ENCODE peak calls at places on chromosomes 16 and 17, in seven cellular contexts. N, A, X, O, P, W and Y are unnamed samples.

GRCh38 chr16:86931410-86931941 is 353.1 kb downstream of the FOXL1 start:
- DNase-seq in W (peak; percentile 77), P (no peak), A (no peak), N (no peak), O (peak; percentile 73), X (no peak), Y (peak; percentile 36)

GRCh38 chr17:12883472-12883871 is 94.2 kb downstream of the ARHGAP44 start:
- DNase-seq in P (no peak), X (no peak), W (no peak), N (no peak), A (no peak), O (no peak), Y (no peak)

GRCh38 chr17:76943781-76944213 is 75.6 kb downstream of the MGAT5B start:
- DNase-seq in W (no peak), A (no peak), X (no peak), O (no peak), N (no peak), P (no peak), Y (no peak)

GRCh38 chr16:56911771-56912541 is 20.0 kb upstream of the HERPUD1 start:
- DNase-seq in W (peak; percentile 31), P (no peak), O (no peak), N (peak; percentile 29), A (no peak), X (no peak), Y (no peak)

GRCh38 chr17:51630101-51630671 is 369.8 kb downstream of the UTP18 start:
- DNase-seq in P (no peak), X (no peak), A (no peak), N (no peak), O (no peak), W (no peak), Y (no peak)

GRCh38 chr16:87541882-87542234 is 49.0 kb upstream of the ZCCHC14 start:
- DNase-seq in P (no peak), A (no peak), X (no peak), O (no peak), N (no peak), W (no peak), Y (no peak)

GRCh38 chr17:15026088-15026487 is 239.0 kb downstream of the PMP22 start:
- DNase-seq in P (no peak), O (no peak), A (no peak), W (no peak), X (no peak), N (no peak), Y (no peak)

GRCh38 chr17:37818689-37819088 is 73.8 kb upstream of the HNF1B start:
- DNase-seq in W (no peak), N (peak; percentile 51), A (no peak), P (no peak), X (peak; percentile 77), O (peak; percentile 93), Y (peak; percentile 87)

GRCh38 chr16:9138731-9139501 is 47.5 kb downstream of the HAPSTR1 start:
- DNase-seq in W (peak; percentile 67), X (no peak), O (no peak), P (peak; percentile 54), A (peak; percentile 16), N (peak; percentile 72), Y (peak; percentile 30)

GRCh38 chr17:36534117-36534880 is at the start of gene MYO19:
- DNase-seq in A (no peak), O (peak; percentile 96), X (peak; percentile 67), N (peak; percentile 81), P (no peak), W (peak; percentile 67), Y (peak; percentile 78)

GRCh38 chr16:89322381-89323119 is 105.0 kb downstream of the ZNF778 start:
- DNase-seq in X (peak; percentile 56), W (no peak), N (no peak), A (no peak), O (no peak), P (no peak), Y (no peak)

GRCh38 chr16:2473999-2474876 is 689 bp upstream of the TBC1D24 start:
- DNase-seq in W (peak; percentile 61), X (no peak), P (peak; percentile 47), A (peak; percentile 43), O (peak; percentile 42), N (peak; percentile 58), Y (no peak)

DNA sequence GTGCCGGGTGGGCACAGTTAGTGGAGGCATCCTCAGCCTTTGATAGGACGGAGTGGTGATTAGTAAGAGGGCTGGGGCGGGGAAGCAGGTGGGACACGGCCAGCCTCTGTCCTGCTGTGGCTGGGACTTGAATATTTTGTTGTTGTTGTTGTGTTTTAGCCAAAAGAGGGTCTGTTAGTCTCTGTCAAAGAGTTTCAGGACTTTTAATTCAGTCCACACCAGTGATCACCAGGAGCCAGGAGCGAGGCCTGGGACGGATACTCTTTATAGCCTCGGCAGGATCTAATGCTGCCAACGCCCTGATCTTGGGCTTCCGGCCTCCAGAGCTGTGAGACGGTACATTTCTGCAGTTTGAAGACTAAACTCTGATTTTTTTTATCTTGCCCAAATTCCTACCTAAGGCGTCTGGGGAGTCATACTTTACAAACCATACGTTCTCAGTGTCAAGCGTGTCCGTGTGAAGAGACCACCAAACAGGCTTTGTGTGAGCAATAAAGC is 2.9 kb upstream of the RNF213 start:
- DNase-seq in O (no peak), P (no peak), W (no peak), N (peak; percentile 74), A (no peak), X (no peak), Y (no peak)
- H3K27ac ChIP-seq in O (no peak overlapping the region), P (peak overlapping the region; percentile 49), W (no peak overlapping the region), N (peak overlapping the region; percentile 87), A (no peak overlapping the region), X (no peak overlapping the region), Y (peak overlapping the region; percentile 98)

DNA sequence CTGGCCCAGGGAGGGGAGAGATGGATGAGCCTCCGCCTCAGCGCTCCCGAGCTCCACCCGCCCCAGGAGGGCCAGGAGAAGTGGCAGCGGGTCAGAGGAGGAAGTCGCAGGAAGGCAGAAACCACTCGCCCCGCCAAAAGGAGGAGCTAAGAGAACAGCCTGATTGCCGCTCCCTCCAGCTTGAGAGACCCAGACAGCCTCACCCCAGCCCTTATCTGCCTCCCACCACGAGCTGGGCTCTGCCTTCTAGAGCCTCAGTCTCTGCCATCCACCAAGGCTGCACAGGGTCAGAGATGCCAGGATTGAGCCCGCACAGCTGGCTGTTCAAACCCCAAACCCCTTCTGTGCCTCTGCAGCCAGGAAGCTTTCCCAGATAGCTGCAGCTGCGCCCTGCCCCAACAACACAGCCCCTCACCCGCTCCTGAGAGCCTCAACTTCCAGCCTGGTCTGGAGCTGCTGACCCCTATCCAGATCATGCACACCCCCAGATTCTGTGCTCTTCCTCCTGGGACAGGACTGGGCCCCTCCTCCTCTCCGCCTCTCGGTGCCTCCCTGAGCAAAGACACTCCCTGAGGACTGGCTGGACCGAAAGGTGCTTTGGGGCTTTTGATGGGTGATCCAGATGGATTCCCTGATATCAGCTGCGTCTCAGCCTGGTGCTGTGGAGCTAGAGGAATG is 1.0 kb upstream of the ATP2A3 start:
- DNase-seq in P (peak; percentile 53), W (peak; percentile 60), O (peak; percentile 21), X (peak; percentile 46), A (peak; percentile 58), N (peak; percentile 94), Y (no peak)
- H3K27ac ChIP-seq in P (peak overlapping the region; percentile 84), W (peak overlapping the region; percentile 70), O (no peak overlapping the region), X (no peak overlapping the region), A (peak overlapping the region; percentile 75), N (peak overlapping the region; percentile 97), Y (no peak overlapping the region)

GRCh38 chr16:15919331-15919730 is 30.1 kb upstream of the ABCC1 start:
- DNase-seq in X (no peak), A (no peak), N (no peak), O (peak; percentile 12), P (no peak), W (no peak), Y (no peak)
- H3K27ac ChIP-seq in X (peak overlapping the region; percentile 58), A (no peak overlapping the region), N (no peak overlapping the region), O (peak overlapping the region; percentile 81), P (no peak overlapping the region), W (no peak overlapping the region), Y (peak overlapping the region; percentile 89)

GRCh38 chr17:44045493-44045892 is 21.0 kb downstream of the LSM12 start:
- DNase-seq in W (no peak), P (no peak), X (no peak), N (no peak), A (no peak), O (no peak), Y (no peak)

GRCh38 chr17:44038604-44039007 is 23.8 kb upstream of the TMEM101 start:
- DNase-seq in P (no peak), W (no peak), N (no peak), A (no peak), X (no peak), O (peak; percentile 23), Y (no peak)

GRCh38 chr17:44044092-44044491 is 22.4 kb downstream of the LSM12 start:
- DNase-seq in X (no peak), A (no peak), W (no peak), O (peak; percentile 33), N (no peak), P (no peak), Y (peak; percentile 57)

GRCh38 chr17:44043326-44043725 is 23.1 kb downstream of the LSM12 start:
- DNase-seq in W (no peak), N (no peak), X (no peak), P (no peak), A (no peak), O (no peak), Y (no peak)

DNA sequence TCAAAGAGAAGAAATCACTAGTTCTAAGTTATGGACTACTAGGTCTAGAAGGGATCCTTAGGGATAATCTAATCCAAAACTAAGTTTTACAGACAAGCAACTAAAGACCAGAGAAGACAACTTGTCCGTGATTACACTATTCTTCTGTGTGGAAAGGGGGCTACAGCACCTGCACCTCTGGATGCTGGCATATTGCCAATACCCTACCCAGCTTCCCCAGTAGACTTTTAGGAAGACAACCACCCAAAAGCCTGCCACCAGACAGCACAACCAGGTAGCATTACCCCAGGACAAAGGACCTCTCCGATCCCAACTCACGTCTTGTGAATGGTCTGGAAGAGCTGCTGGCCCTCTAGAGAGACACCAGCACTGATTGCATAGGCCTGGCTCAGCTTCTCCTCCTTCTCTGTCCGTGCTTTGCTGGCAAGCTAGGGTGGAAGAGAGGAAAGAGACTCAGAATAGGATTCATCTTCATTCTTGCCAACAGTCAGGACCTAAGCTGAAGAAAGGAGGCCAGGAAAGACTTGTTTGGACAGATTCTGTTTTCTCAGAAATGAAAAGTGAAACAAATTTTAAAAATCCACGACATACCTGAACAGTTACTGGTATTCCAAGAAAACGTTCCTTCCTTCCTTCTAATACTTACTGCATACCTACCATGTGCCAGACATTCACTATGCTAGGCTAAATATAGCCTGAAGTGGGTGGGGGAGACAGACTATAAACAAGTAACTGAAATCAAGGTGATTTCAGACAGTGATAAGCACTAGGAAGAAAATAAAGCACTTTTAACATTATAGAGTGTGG is 25.3 kb upstream of the TMEM101 start:
- DNase-seq in W (no peak), O (peak; percentile 52), A (no peak), N (no peak), X (no peak), P (no peak), Y (peak; percentile 18)
- H3K27ac ChIP-seq in W (peak overlapping the region; percentile 58), O (peak overlapping the region; percentile 15), A (no peak overlapping the region), N (no peak overlapping the region), X (no peak overlapping the region), P (no peak overlapping the region), Y (peak overlapping the region; percentile 86)

GRCh38 chr16:73231969-73232554 is 184.1 kb upstream of the ZFHX3 start:
- DNase-seq in A (no peak), P (no peak), W (peak; percentile 19), X (no peak), N (no peak), O (no peak), Y (no peak)
- H3K27ac ChIP-seq in A (no peak overlapping the region), P (no peak overlapping the region), W (no peak overlapping the region), X (no peak overlapping the region), N (no peak overlapping the region), O (no peak overlapping the region), Y (no peak overlapping the region)